ENCODE peak calls at places on chromosomes 5 and 9, in ten cellular contexts. One of them, this sample, is unnamed.

GRCh38 chr5:141513021-141513626 is 24.2 kb downstream of the PCDHGC5 start:
- DNase-seq in T-helper 9 cell: peak
- DNase-seq in posterior cingulate gyrus: peak
- DNase-seq in H4: no peak
- DNase-seq in aorta: peak
- DNase-seq in left cardiac atrium: peak
- DNase-seq in EL: peak
- DNase-seq in AG20443: no peak
- DNase-seq in cardiac muscle cell: peak
- DNase-seq in neural crest cell: peak
- DNase-seq in this sample: peak

GRCh38 chr5:101977729-101978345 is 318.2 kb downstream of the SLCO4C1 start:
- DNase-seq in T-helper 9 cell: no peak
- DNase-seq in posterior cingulate gyrus: no peak
- DNase-seq in H4: peak
- DNase-seq in aorta: no peak
- DNase-seq in left cardiac atrium: no peak
- DNase-seq in EL: peak
- DNase-seq in AG20443: peak
- DNase-seq in cardiac muscle cell: peak
- DNase-seq in neural crest cell: no peak
- DNase-seq in this sample: peak

GRCh38 chr5:179716286-179716685 is 16.3 kb upstream of the MAML1 start:
- DNase-seq in T-helper 9 cell: no peak
- DNase-seq in posterior cingulate gyrus: no peak
- DNase-seq in H4: no peak
- DNase-seq in aorta: no peak
- DNase-seq in left cardiac atrium: no peak
- DNase-seq in EL: peak
- DNase-seq in AG20443: no peak
- DNase-seq in cardiac muscle cell: peak
- DNase-seq in neural crest cell: no peak
- DNase-seq in this sample: no peak

GRCh38 chr5:88665750-88666215 is 217.2 kb downstream of the MEF2C start:
- DNase-seq in T-helper 9 cell: no peak
- DNase-seq in posterior cingulate gyrus: no peak
- DNase-seq in H4: peak
- DNase-seq in aorta: no peak
- DNase-seq in left cardiac atrium: no peak
- DNase-seq in EL: no peak
- DNase-seq in AG20443: no peak
- DNase-seq in cardiac muscle cell: no peak
- DNase-seq in neural crest cell: no peak
- DNase-seq in this sample: peak

GRCh38 chr9:121619566-121619965 is 31.9 kb upstream of the DAB2IP start:
- DNase-seq in T-helper 9 cell: no peak
- DNase-seq in posterior cingulate gyrus: no peak
- DNase-seq in H4: no peak
- DNase-seq in aorta: no peak
- DNase-seq in left cardiac atrium: no peak
- DNase-seq in EL: no peak
- DNase-seq in AG20443: no peak
- DNase-seq in cardiac muscle cell: no peak
- DNase-seq in neural crest cell: no peak
- DNase-seq in this sample: no peak

GRCh38 chr5:125413861-125414260 is 667.4 kb upstream of the ZNF608 start:
- DNase-seq in T-helper 9 cell: no peak
- DNase-seq in posterior cingulate gyrus: no peak
- DNase-seq in H4: no peak
- DNase-seq in aorta: no peak
- DNase-seq in left cardiac atrium: no peak
- DNase-seq in EL: no peak
- DNase-seq in AG20443: no peak
- DNase-seq in cardiac muscle cell: no peak
- DNase-seq in neural crest cell: no peak
- DNase-seq in this sample: no peak

GRCh38 chr9:137269231-137269772 is 8.2 kb upstream of the TOR4A start:
- DNase-seq in T-helper 9 cell: no peak
- DNase-seq in posterior cingulate gyrus: no peak
- DNase-seq in H4: peak
- DNase-seq in aorta: peak
- DNase-seq in left cardiac atrium: no peak
- DNase-seq in EL: peak
- DNase-seq in AG20443: no peak
- DNase-seq in cardiac muscle cell: no peak
- DNase-seq in neural crest cell: no peak
- DNase-seq in this sample: no peak

GRCh38 chr9:100216178-100216787 is 117.2 kb downstream of the INVS start:
- DNase-seq in T-helper 9 cell: peak
- DNase-seq in posterior cingulate gyrus: peak
- DNase-seq in H4: peak
- DNase-seq in aorta: peak
- DNase-seq in left cardiac atrium: peak
- DNase-seq in EL: peak
- DNase-seq in AG20443: peak
- DNase-seq in cardiac muscle cell: peak
- DNase-seq in neural crest cell: peak
- DNase-seq in this sample: peak

GRCh38 chr5:176844706-176845391 is 34.5 kb downstream of the UNC5A start:
- DNase-seq in T-helper 9 cell: no peak
- DNase-seq in posterior cingulate gyrus: no peak
- DNase-seq in H4: peak
- DNase-seq in aorta: no peak
- DNase-seq in left cardiac atrium: no peak
- DNase-seq in EL: peak
- DNase-seq in AG20443: peak
- DNase-seq in cardiac muscle cell: peak
- DNase-seq in neural crest cell: no peak
- DNase-seq in this sample: no peak

GRCh38 chr5:113900831-113901230 is 387.3 kb downstream of the YTHDC2 start:
- DNase-seq in T-helper 9 cell: no peak
- DNase-seq in posterior cingulate gyrus: no peak
- DNase-seq in H4: no peak
- DNase-seq in aorta: no peak
- DNase-seq in left cardiac atrium: no peak
- DNase-seq in EL: no peak
- DNase-seq in AG20443: no peak
- DNase-seq in cardiac muscle cell: no peak
- DNase-seq in neural crest cell: no peak
- DNase-seq in this sample: no peak

GRCh38 chr9:131262327-131263032 is 13.8 kb downstream of the FAM78A start:
- DNase-seq in T-helper 9 cell: no peak
- DNase-seq in posterior cingulate gyrus: no peak
- DNase-seq in H4: no peak
- DNase-seq in aorta: no peak
- DNase-seq in left cardiac atrium: no peak
- DNase-seq in EL: no peak
- DNase-seq in AG20443: no peak
- DNase-seq in cardiac muscle cell: no peak
- DNase-seq in neural crest cell: no peak
- DNase-seq in this sample: no peak

GRCh38 chr5:38666668-38667498 is 110.4 kb upstream of the LIFR start:
- DNase-seq in T-helper 9 cell: no peak
- DNase-seq in posterior cingulate gyrus: no peak
- DNase-seq in H4: peak
- DNase-seq in aorta: no peak
- DNase-seq in left cardiac atrium: peak
- DNase-seq in EL: peak
- DNase-seq in AG20443: peak
- DNase-seq in cardiac muscle cell: peak
- DNase-seq in neural crest cell: no peak
- DNase-seq in this sample: peak

GRCh38 chr5:143562935-143563334 is 159.4 kb upstream of the NR3C1 start:
- DNase-seq in T-helper 9 cell: no peak
- DNase-seq in posterior cingulate gyrus: no peak
- DNase-seq in H4: peak
- DNase-seq in aorta: peak
- DNase-seq in left cardiac atrium: peak
- DNase-seq in EL: peak
- DNase-seq in AG20443: peak
- DNase-seq in cardiac muscle cell: peak
- DNase-seq in neural crest cell: no peak
- DNase-seq in this sample: peak

GRCh38 chr5:39547548-39548154 is 122.9 kb upstream of the DAB2 start:
- DNase-seq in T-helper 9 cell: no peak
- DNase-seq in posterior cingulate gyrus: no peak
- DNase-seq in H4: peak
- DNase-seq in aorta: no peak
- DNase-seq in left cardiac atrium: no peak
- DNase-seq in EL: peak
- DNase-seq in AG20443: peak
- DNase-seq in cardiac muscle cell: peak
- DNase-seq in neural crest cell: peak
- DNase-seq in this sample: peak

GRCh38 chr9:72313507-72313906 is 51.5 kb downstream of the ZFAND5 start:
- DNase-seq in T-helper 9 cell: no peak
- DNase-seq in posterior cingulate gyrus: no peak
- DNase-seq in H4: no peak
- DNase-seq in aorta: no peak
- DNase-seq in left cardiac atrium: no peak
- DNase-seq in EL: no peak
- DNase-seq in AG20443: no peak
- DNase-seq in cardiac muscle cell: no peak
- DNase-seq in neural crest cell: no peak
- DNase-seq in this sample: no peak

GRCh38 chr5:176739461-176740051 is 70.8 kb upstream of the UNC5A start:
- DNase-seq in T-helper 9 cell: no peak
- DNase-seq in posterior cingulate gyrus: no peak
- DNase-seq in H4: no peak
- DNase-seq in aorta: no peak
- DNase-seq in left cardiac atrium: no peak
- DNase-seq in EL: no peak
- DNase-seq in AG20443: peak
- DNase-seq in cardiac muscle cell: no peak
- DNase-seq in neural crest cell: no peak
- DNase-seq in this sample: no peak

GRCh38 chr9:38154501-38155421 is 85.7 kb upstream of the SHB start:
- DNase-seq in T-helper 9 cell: no peak
- DNase-seq in posterior cingulate gyrus: no peak
- DNase-seq in H4: no peak
- DNase-seq in aorta: no peak
- DNase-seq in left cardiac atrium: no peak
- DNase-seq in EL: peak
- DNase-seq in AG20443: no peak
- DNase-seq in cardiac muscle cell: no peak
- DNase-seq in neural crest cell: no peak
- DNase-seq in this sample: no peak

GRCh38 chr9:113609562-113610318 is 146.2 kb downstream of the RGS3 start:
- DNase-seq in T-helper 9 cell: no peak
- DNase-seq in posterior cingulate gyrus: peak
- DNase-seq in H4: no peak
- DNase-seq in aorta: peak
- DNase-seq in left cardiac atrium: peak
- DNase-seq in EL: no peak
- DNase-seq in AG20443: no peak
- DNase-seq in cardiac muscle cell: peak
- DNase-seq in neural crest cell: no peak
- DNase-seq in this sample: no peak

GRCh38 chr9:110217656-110218099 is 9.7 kb upstream of the C9orf152 start:
- DNase-seq in T-helper 9 cell: no peak
- DNase-seq in posterior cingulate gyrus: no peak
- DNase-seq in H4: peak
- DNase-seq in aorta: no peak
- DNase-seq in left cardiac atrium: no peak
- DNase-seq in EL: peak
- DNase-seq in AG20443: peak
- DNase-seq in cardiac muscle cell: peak
- DNase-seq in neural crest cell: no peak
- DNase-seq in this sample: peak

GRCh38 chr5:35183243-35183955 is 46.9 kb downstream of the PRLR start:
- DNase-seq in T-helper 9 cell: no peak
- DNase-seq in posterior cingulate gyrus: no peak
- DNase-seq in H4: peak
- DNase-seq in aorta: no peak
- DNase-seq in left cardiac atrium: no peak
- DNase-seq in EL: peak
- DNase-seq in AG20443: peak
- DNase-seq in cardiac muscle cell: peak
- DNase-seq in neural crest cell: peak
- DNase-seq in this sample: peak

GRCh38 chr9:94164756-94165549 is 80.7 kb downstream of the PTPDC1 start:
- DNase-seq in T-helper 9 cell: no peak
- DNase-seq in posterior cingulate gyrus: no peak
- DNase-seq in H4: no peak
- DNase-seq in aorta: no peak
- DNase-seq in left cardiac atrium: no peak
- DNase-seq in EL: no peak
- DNase-seq in AG20443: no peak
- DNase-seq in cardiac muscle cell: no peak
- DNase-seq in neural crest cell: no peak
- DNase-seq in this sample: no peak

GRCh38 chr5:56168066-56168478 is 65.1 kb downstream of the ANKRD55 start:
- DNase-seq in T-helper 9 cell: no peak
- DNase-seq in posterior cingulate gyrus: no peak
- DNase-seq in H4: peak
- DNase-seq in aorta: no peak
- DNase-seq in left cardiac atrium: no peak
- DNase-seq in EL: no peak
- DNase-seq in AG20443: no peak
- DNase-seq in cardiac muscle cell: no peak
- DNase-seq in neural crest cell: no peak
- DNase-seq in this sample: peak

GRCh38 chr9:7180247-7180646 is 422.5 kb downstream of the KDM4C start:
- DNase-seq in T-helper 9 cell: no peak
- DNase-seq in posterior cingulate gyrus: no peak
- DNase-seq in H4: no peak
- DNase-seq in aorta: no peak
- DNase-seq in left cardiac atrium: no peak
- DNase-seq in EL: no peak
- DNase-seq in AG20443: no peak
- DNase-seq in cardiac muscle cell: no peak
- DNase-seq in neural crest cell: no peak
- DNase-seq in this sample: no peak

GRCh38 chr5:124651663-124652513 is 94.6 kb downstream of the ZNF608 start:
- DNase-seq in T-helper 9 cell: no peak
- DNase-seq in posterior cingulate gyrus: peak
- DNase-seq in H4: peak
- DNase-seq in aorta: peak
- DNase-seq in left cardiac atrium: peak
- DNase-seq in EL: peak
- DNase-seq in AG20443: peak
- DNase-seq in cardiac muscle cell: peak
- DNase-seq in neural crest cell: peak
- DNase-seq in this sample: peak

GRCh38 chr5:154194348-154195329 is 4.1 kb downstream of the GALNT10 start:
- DNase-seq in T-helper 9 cell: no peak
- DNase-seq in posterior cingulate gyrus: no peak
- DNase-seq in H4: peak
- DNase-seq in aorta: no peak
- DNase-seq in left cardiac atrium: no peak
- DNase-seq in EL: peak
- DNase-seq in AG20443: peak
- DNase-seq in cardiac muscle cell: peak
- DNase-seq in neural crest cell: no peak
- DNase-seq in this sample: peak

GRCh38 chr9:126564716-126565115 is 49.0 kb upstream of the LMX1B start:
- DNase-seq in T-helper 9 cell: no peak
- DNase-seq in posterior cingulate gyrus: no peak
- DNase-seq in H4: no peak
- DNase-seq in aorta: no peak
- DNase-seq in left cardiac atrium: no peak
- DNase-seq in EL: no peak
- DNase-seq in AG20443: peak
- DNase-seq in cardiac muscle cell: no peak
- DNase-seq in neural crest cell: no peak
- DNase-seq in this sample: no peak

GRCh38 chr5:151002250-151002649 is 18.1 kb upstream of the GPX3 start:
- DNase-seq in T-helper 9 cell: no peak
- DNase-seq in posterior cingulate gyrus: no peak
- DNase-seq in H4: no peak
- DNase-seq in aorta: no peak
- DNase-seq in left cardiac atrium: no peak
- DNase-seq in EL: peak
- DNase-seq in AG20443: peak
- DNase-seq in cardiac muscle cell: peak
- DNase-seq in neural crest cell: no peak
- DNase-seq in this sample: peak

This sample was measured in astrocyte.